ENCODE peak calls at places on chromosomes 5 and 9, in eight cellular contexts. K, Z, W, P, C, Y, X and L are unnamed samples.

GRCh38 chr5:99460701-99461100 is 531.9 kb upstream of the CHD1 start:
- DNase-seq in K (no peak), C (no peak), Z (no peak), Y (no peak), W (no peak), X (no peak), P (no peak), L (no peak)

GRCh38 chr9:68869020-68869419 is 144.9 kb downstream of the PRKACG start:
- DNase-seq in P (no peak), Y (no peak), C (no peak), Z (no peak), X (no peak), W (no peak), K (no peak), L (no peak)

GRCh38 chr5:24621809-24622208 is 23.0 kb downstream of the CDH10 start:
- DNase-seq in Y (no peak), X (no peak), K (no peak), C (no peak), P (peak), W (no peak), Z (peak), L (no peak)

GRCh38 chr9:114000063-114000454 is 78.0 kb downstream of the AMBP start:
- DNase-seq in X (no peak), W (no peak), Y (no peak), C (no peak), P (no peak), Z (peak), K (no peak), L (peak)

GRCh38 chr9:86645303-86645702 is 291.1 kb upstream of the TUT7 start:
- DNase-seq in Z (no peak), P (peak), C (no peak), K (no peak), X (no peak), Y (no peak), W (no peak), L (no peak)

GRCh38 chr5:3411363-3411762 is 184.3 kb upstream of the IRX1 start:
- DNase-seq in X (no peak), P (no peak), W (no peak), Z (no peak), K (no peak), Y (no peak), C (no peak), L (no peak)

GRCh38 chr5:27402828-27403227 is 364.4 kb upstream of the CDH9 start:
- DNase-seq in Y (no peak), P (no peak), K (no peak), Z (no peak), W (no peak), C (no peak), X (no peak), L (no peak)

GRCh38 chr5:157279605-157280239 is 13.8 kb downstream of the CYFIP2 start:
- DNase-seq in K (no peak), Y (no peak), W (no peak), P (no peak), X (no peak), C (no peak), Z (no peak), L (no peak)

GRCh38 chr5:151195622-151196021 is 28.3 kb downstream of the CCDC69 start:
- DNase-seq in Z (no peak), C (no peak), Y (no peak), X (no peak), W (no peak), K (no peak), P (no peak), L (no peak)

GRCh38 chr5:612498-613424 is 621 bp downstream of the CEP72 start:
- DNase-seq in C (no peak), P (peak), W (peak), Z (peak), X (no peak), Y (no peak), K (no peak), L (no peak)

GRCh38 chr5:153654892-153655520 is 164.5 kb downstream of the GRIA1 start:
- DNase-seq in Y (no peak), C (no peak), X (no peak), Z (no peak), W (no peak), K (no peak), P (no peak), L (no peak)

GRCh38 chr9:134049772-134050588 is 17.8 kb downstream of the BRD3 start:
- DNase-seq in K (no peak), X (peak), Y (no peak), Z (no peak), P (no peak), C (no peak), W (no peak), L (peak)

GRCh38 chr5:21452429-21452828 is 1400.7 kb downstream of the CDH12 start:
- DNase-seq in C (no peak), X (no peak), W (no peak), Y (no peak), Z (no peak), P (no peak), K (no peak), L (no peak)

GRCh38 chr5:1840741-1841521 is 39.7 kb downstream of the NDUFS6 start:
- DNase-seq in W (no peak), P (no peak), Y (no peak), Z (no peak), C (no peak), K (no peak), X (peak), L (peak)